ENCODE peak calls at places on chromosomes 7 and 10, in four cellular contexts. W is HepG2, E is GM12878, L is K562. O is an unnamed sample.

GRCh38 chr7:157528785-157529341 is 192.1 kb downstream of the DNAJB6 start:
- DNase-seq in W (no peak), E (no peak), L (no peak), O (peak)

GRCh38 chr7:1975179-1975578 is 257.6 kb downstream of the MAD1L1 start:
- DNase-seq in E (no peak), W (no peak), L (no peak), O (no peak)

GRCh38 chr7:108290344-108291134 is 160.4 kb upstream of the LAMB4 start:
- DNase-seq in L (no peak), W (no peak), E (no peak), O (no peak)

GRCh38 chr7:38451840-38452239 is 178.4 kb upstream of the TARP start:
- DNase-seq in E (no peak), L (no peak), W (peak), O (no peak)

GRCh38 chr10:20882091-20882490 is 15.0 kb downstream of the NEBL start:
- DNase-seq in E (no peak), L (no peak), W (no peak), O (no peak)

GRCh38 chr7:5231811-5232484 is 41.9 kb downstream of the WIPI2 start:
- DNase-seq in L (no peak), W (no peak), E (peak), O (no peak)

GRCh38 chr10:24723788-24724380 is at the start of gene ARHGAP21:
- DNase-seq in W (no peak), E (no peak), L (peak), O (peak)

GRCh38 chr10:14386202-14386593 is 55.5 kb upstream of the FRMD4A start:
- DNase-seq in W (no peak), L (no peak), E (no peak), O (no peak)

GRCh38 chr7:66894463-66895080 is 26.5 kb upstream of the TMEM248 start:
- DNase-seq in L (no peak), E (no peak), W (no peak), O (peak)

GRCh38 chr10:16472828-16473227 is 36.0 kb downstream of the PTER start:
- DNase-seq in W (no peak), L (no peak), E (no peak), O (no peak)

GRCh38 chr10:22652988-22653431 is 61.4 kb downstream of the PIP4K2A start:
- DNase-seq in W (no peak), L (no peak), E (no peak), O (no peak)

GRCh38 chr7:76346097-76346496 is 12.7 kb downstream of the YWHAG start:
- DNase-seq in W (no peak), E (no peak), L (no peak), O (no peak)

GRCh38 chr7:73560035-73560835 is 2.7 kb upstream of the BCL7B start:
- DNase-seq in L (peak), E (no peak), W (peak), O (no peak)

GRCh38 chr10:98172495-98172894 is 38.0 kb downstream of the R3HCC1L start:
- DNase-seq in L (no peak), E (no peak), W (no peak), O (no peak)

GRCh38 chr10:45673074-45673628 is 579 bp upstream of the ZFAND4 start:
- DNase-seq in W (peak), L (no peak), E (no peak), O (peak)
- TF ChIP-seq CREM in W (no peak), L (no peak), E (no peak), O (no peak)

GRCh38 chr10:74434577-74434976 is 283.6 kb downstream of the ADK start:
- DNase-seq in E (no peak), L (no peak), W (no peak), O (no peak)

GRCh38 chr10:74439213-74439612 is 288.2 kb downstream of the ADK start:
- DNase-seq in L (no peak), E (no peak), W (no peak), O (no peak)

GRCh38 chr10:74436523-74437170 is 285.6 kb downstream of the ADK start:
- DNase-seq in W (no peak), L (no peak), E (no peak), O (no peak)

GRCh38 chr10:74433993-74434392 is 283.0 kb downstream of the ADK start:
- DNase-seq in W (no peak), E (no peak), L (no peak), O (no peak)

GRCh38 chr10:74437822-74438221 is 286.8 kb downstream of the ADK start:
- DNase-seq in W (peak), E (no peak), L (no peak), O (no peak)
- TF ChIP-seq ETV6 in W (no peak), E (no peak), L (no peak), O (no peak)

DNA sequence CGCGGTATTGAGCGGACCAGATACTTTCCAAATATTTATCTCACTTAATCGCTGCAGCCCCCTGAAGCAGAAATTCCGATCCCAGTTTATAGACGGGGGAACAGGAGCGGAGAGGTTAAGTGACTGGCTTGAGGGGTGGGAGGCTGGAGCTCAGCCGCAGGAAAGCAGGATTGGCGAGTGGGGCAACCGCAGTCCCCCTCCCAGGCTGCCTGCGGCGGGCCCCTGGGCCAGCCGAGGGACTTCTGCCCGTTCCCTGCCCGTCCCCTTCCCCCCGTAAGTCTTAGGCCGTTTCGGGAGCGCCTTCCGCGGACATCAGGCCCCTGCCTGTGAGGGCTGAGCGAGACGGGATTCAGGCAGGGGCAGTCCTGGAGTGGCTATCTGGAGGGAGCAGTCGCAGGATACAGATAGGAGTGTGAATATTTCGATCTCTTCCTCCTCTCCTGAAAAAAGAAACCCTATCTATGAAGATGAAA is 650 bp downstream of the STRIP2 start:
- DNase-seq in W (peak), L (peak), E (no peak), O (peak)
- TF ChIP-seq CREM in W (no peak), L (no peak), E (no peak), O (no peak)

DNA sequence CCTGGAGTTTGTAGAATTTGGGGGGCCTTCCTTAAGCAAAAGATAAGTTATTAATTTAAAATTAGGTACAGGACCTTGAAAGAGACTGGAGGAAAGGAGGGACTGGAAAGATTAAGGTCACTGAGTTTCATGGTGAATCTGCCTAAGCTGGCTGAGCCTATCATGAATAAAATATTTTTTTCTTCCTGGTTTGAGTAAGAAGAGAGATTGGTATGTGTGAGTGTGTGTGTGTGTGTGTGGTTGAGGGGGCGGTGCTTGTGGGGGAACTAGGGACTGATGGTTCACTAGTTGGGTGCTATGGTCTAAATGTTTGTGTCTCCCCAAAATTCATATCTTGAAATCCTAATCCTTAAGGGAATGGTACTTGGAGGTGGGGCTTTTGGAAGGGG is 142.5 kb upstream of the PRKCQ start:
- DNase-seq in W (no peak), L (no peak), E (no peak), O (no peak)
- TF ChIP-seq ETV6 in W (no peak), L (no peak), E (no peak), O (no peak)

DNA sequence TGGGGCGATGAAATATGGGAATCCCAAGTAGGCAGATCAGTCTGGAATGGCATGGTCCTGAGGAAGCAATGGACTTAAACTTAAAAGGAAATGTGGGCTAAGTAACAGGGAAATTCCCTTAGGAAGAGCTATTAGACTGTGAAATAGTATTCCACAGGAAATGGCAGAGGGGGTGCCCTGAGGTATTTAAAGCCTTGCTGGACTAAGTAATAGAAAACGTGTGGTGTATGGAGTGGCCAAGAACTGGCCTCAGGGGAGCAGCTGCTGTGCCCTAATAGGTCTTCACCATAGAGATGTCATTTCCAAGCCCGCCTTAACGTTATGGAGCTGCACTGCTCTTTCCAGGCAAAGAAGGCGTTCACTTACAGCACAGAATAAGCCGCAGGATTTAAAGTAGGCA is 365.2 kb upstream of the ZMIZ1 start:
- DNase-seq in W (no peak), E (no peak), L (no peak), O (no peak)
- TF ChIP-seq CREM in W (no peak), E (no peak), L (no peak), O (no peak)

GRCh38 chr10:4240641-4241197 is 455.7 kb upstream of the KLF6 start:
- DNase-seq in W (no peak), E (no peak), L (no peak), O (no peak)

GRCh38 chr10:4241724-4242345 is 456.8 kb upstream of the KLF6 start:
- DNase-seq in L (no peak), E (no peak), W (no peak), O (no peak)

GRCh38 chr10:4243651-4244050 is 458.6 kb upstream of the KLF6 start:
- DNase-seq in W (no peak), L (no peak), E (no peak), O (no peak)

GRCh38 chr10:4243169-4243568 is 458.2 kb upstream of the KLF6 start:
- DNase-seq in L (no peak), E (no peak), W (no peak), O (no peak)

DNA sequence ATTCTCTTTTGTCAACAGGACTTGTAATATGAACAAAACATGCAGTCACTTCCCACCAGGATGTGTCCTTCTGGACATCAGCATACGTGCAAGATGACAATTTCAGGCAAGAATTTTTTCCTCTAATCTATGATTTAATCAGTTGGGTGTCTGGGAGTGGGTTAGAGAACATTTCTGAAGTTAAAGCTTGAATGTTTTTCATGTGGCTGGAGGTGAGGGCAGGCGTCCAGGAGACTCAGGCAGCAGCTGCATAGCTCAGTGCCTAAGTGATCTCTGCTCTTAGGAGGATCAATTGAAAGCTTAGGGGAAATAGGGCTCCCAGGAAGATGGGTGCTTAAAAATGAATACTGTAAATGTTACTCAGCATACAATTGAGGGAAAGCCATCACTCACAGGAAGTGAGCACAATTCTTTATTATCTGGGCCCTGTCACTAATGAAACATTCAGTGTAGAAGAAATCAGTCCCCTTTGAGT is 457.6 kb upstream of the KLF6 start:
- DNase-seq in W (no peak), L (no peak), E (no peak), O (no peak)
- TF ChIP-seq ETV6 in W (no peak), L (no peak), E (no peak), O (no peak)

GRCh38 chr10:43939939-43940810 is 291.5 kb upstream of the ZNF32 start:
- DNase-seq in W (no peak), E (no peak), L (no peak), O (no peak)
- TF ChIP-seq CREM in W (no peak), E (no peak), L (no peak), O (no peak)

GRCh38 chr7:19872094-19872493 is 98.7 kb upstream of the TMEM196 start:
- DNase-seq in W (no peak), L (no peak), E (no peak), O (no peak)

GRCh38 chr7:19871102-19871501 is 97.7 kb upstream of the TMEM196 start:
- DNase-seq in L (no peak), E (no peak), W (no peak), O (no peak)

GRCh38 chr7:19869979-19870378 is 96.6 kb upstream of the TMEM196 start:
- DNase-seq in E (no peak), L (no peak), W (no peak), O (no peak)
- TF ChIP-seq ETV6 in E (no peak), L (no peak), W (no peak), O (no peak)

GRCh38 chr7:20798081-20798693 is 11.5 kb upstream of the SP8 start:
- DNase-seq in W (no peak), L (peak), E (no peak), O (peak)
- TF ChIP-seq CREM in W (no peak), L (no peak), E (no peak), O (no peak)

O was measured in WTC11.